ENCODE peak calls at places on chromosomes 7 and 10, in five cellular contexts. G, J, F, K and Z are unnamed samples.

GRCh38 chr7:2172311-2173183 is 60.2 kb downstream of the MAD1L1 start:
- DNase-seq in G (peak), J (no peak), F (peak), K (no peak), Z (peak)

GRCh38 chr7:29564455-29565185 is 985 bp downstream of the PRR15 start:
- DNase-seq in G (peak), J (no peak), F (peak), K (no peak), Z (peak)

GRCh38 chr10:11387044-11387443 is 224.4 kb downstream of the USP6NL start:
- DNase-seq in G (no peak), J (no peak), F (no peak), K (no peak), Z (no peak)

GRCh38 chr10:28991738-28992270 is 297.1 kb upstream of the LYZL1 start:
- DNase-seq in G (peak), J (no peak), F (peak), K (peak), Z (peak)

GRCh38 chr10:78896169-78896931 is 172.4 kb upstream of the ZMIZ1 start:
- DNase-seq in G (no peak), J (no peak), F (no peak), K (no peak), Z (no peak)

GRCh38 chr10:19816420-19817250 is at the start of gene PLXDC2:
- DNase-seq in G (peak), J (no peak), F (no peak), K (no peak), Z (peak)

GRCh38 chr7:149859881-149860280 is 13.9 kb upstream of the ATP6V0E2 start:
- DNase-seq in G (no peak), J (no peak), F (no peak), K (no peak), Z (no peak)

GRCh38 chr10:116104210-116104932 is 168.6 kb downstream of the GFRA1 start:
- DNase-seq in G (no peak), J (no peak), F (no peak), K (no peak), Z (no peak)

GRCh38 chr10:93947055-93947454 is 46.7 kb upstream of the PLCE1 start:
- DNase-seq in G (peak), J (no peak), F (peak), K (no peak), Z (no peak)

GRCh38 chr7:133298080-133298479 is 45.2 kb downstream of the EXOC4 start:
- DNase-seq in G (no peak), J (no peak), F (no peak), K (no peak), Z (no peak)

GRCh38 chr7:8490391-8490790 is 57.0 kb downstream of the NXPH1 start:
- DNase-seq in G (no peak), J (no peak), F (no peak), K (no peak), Z (no peak)

GRCh38 chr7:142894112-142894835 is 8.7 kb upstream of the TRPV6 start:
- DNase-seq in G (no peak), J (no peak), F (no peak), K (no peak), Z (no peak)

GRCh38 chr10:132167976-132168375 is 18.8 kb upstream of the DPYSL4 start:
- DNase-seq in G (no peak), J (no peak), F (no peak), K (no peak), Z (no peak)

GRCh38 chr10:29535012-29535777 is 99.6 kb downstream of the SVIL start:
- DNase-seq in G (peak), J (no peak), F (peak), K (peak), Z (peak)

GRCh38 chr7:116197355-116197754 is 13.0 kb upstream of the TES start:
- DNase-seq in G (no peak), J (no peak), F (no peak), K (no peak), Z (no peak)

GRCh38 chr7:80232969-80233724 is 98.5 kb downstream of the GNAI1 start:
- DNase-seq in G (no peak), J (no peak), F (peak), K (no peak), Z (no peak)

GRCh38 chr7:16918288-16918895 is 36.6 kb upstream of the AGR3 start:
- DNase-seq in G (peak), J (no peak), F (peak), K (peak), Z (peak)

GRCh38 chr10:113301342-113301984 is 251.4 kb upstream of the HABP2 start:
- DNase-seq in G (no peak), J (no peak), F (peak), K (no peak), Z (no peak)

GRCh38 chr10:114520453-114520852 is 116.2 kb upstream of the AFAP1L2 start:
- DNase-seq in G (peak), J (no peak), F (peak), K (no peak), Z (no peak)

GRCh38 chr10:5514226-5514881 is 10.4 kb upstream of the CALML3 start:
- DNase-seq in G (no peak), J (no peak), F (no peak), K (no peak), Z (no peak)

GRCh38 chr10:117686606-117687005 is 144.1 kb downstream of the EMX2 start:
- DNase-seq in G (no peak), J (no peak), F (no peak), K (peak), Z (no peak)

GRCh38 chr7:2116903-2117680 is 115.7 kb downstream of the MAD1L1 start:
- DNase-seq in G (peak), J (no peak), F (no peak), K (no peak), Z (peak)

GRCh38 chr10:12181065-12181775 is 14.5 kb downstream of the NUDT5 start:
- DNase-seq in G (no peak), J (peak), F (no peak), K (no peak), Z (no peak)

GRCh38 chr10:21164687-21165086 is 267.6 kb upstream of the NEBL start:
- DNase-seq in G (no peak), J (no peak), F (no peak), K (no peak), Z (no peak)

GRCh38 chr10:86401588-86402282 is 35.1 kb upstream of the GRID1 start:
- DNase-seq in G (no peak), J (no peak), F (no peak), K (no peak), Z (peak)

GRCh38 chr10:61136151-61136550 is 192.2 kb upstream of the RHOBTB1 start:
- DNase-seq in G (peak), J (no peak), F (peak), K (no peak), Z (no peak)

GRCh38 chr7:46871516-46871915 is 710.4 kb downstream of the TNS3 start:
- DNase-seq in G (no peak), J (no peak), F (no peak), K (no peak), Z (no peak)

GRCh38 chr10:46541017-46541661 is 15.3 kb downstream of the GPRIN2 start:
- DNase-seq in G (no peak), J (no peak), F (no peak), K (peak), Z (peak)

GRCh38 chr10:75632750-75633462 is 201.5 kb downstream of the LRMDA start:
- DNase-seq in G (no peak), J (no peak), F (no peak), K (no peak), Z (no peak)

GRCh38 chr10:21427804-21428481 is 97.5 kb downstream of the SKIDA1 start:
- DNase-seq in G (peak), J (no peak), F (peak), K (no peak), Z (no peak)

GRCh38 chr10:60662917-60663614 is 115.2 kb upstream of the CDK1 start:
- DNase-seq in G (peak), J (no peak), F (no peak), K (peak), Z (no peak)

GRCh38 chr10:109327266-109327665 is 596.0 kb downstream of the XPNPEP1 start:
- DNase-seq in G (no peak), J (no peak), F (no peak), K (no peak), Z (no peak)

GRCh38 chr7:144019457-144019856 is 19.3 kb downstream of the OR6B1 start:
- DNase-seq in G (peak), J (no peak), F (peak), K (no peak), Z (no peak)

GRCh38 chr10:74008212-74008731 is 10.4 kb downstream of the VCL start:
- DNase-seq in G (peak), J (no peak), F (no peak), K (no peak), Z (peak)

GRCh38 chr10:88990528-88991160 is at the start of gene FAS:
- DNase-seq in G (peak), J (peak), F (peak), K (no peak), Z (peak)

GRCh38 chr7:27346531-27347260 is 104.1 kb downstream of the EVX1 start:
- DNase-seq in G (peak), J (no peak), F (peak), K (no peak), Z (peak)

GRCh38 chr7:70837589-70837988 is 294.4 kb upstream of the GALNT17 start:
- DNase-seq in G (no peak), J (no peak), F (no peak), K (no peak), Z (no peak)

GRCh38 chr10:129839285-129840195 is 124.5 kb downstream of the EBF3 start:
- DNase-seq in G (no peak), J (no peak), F (no peak), K (no peak), Z (no peak)

GRCh38 chr10:77249901-77250459 is 387.6 kb downstream of the KCNMA1 start:
- DNase-seq in G (no peak), J (no peak), F (no peak), K (no peak), Z (no peak)

GRCh38 chr7:39908973-39909372 is 41.1 kb upstream of the CDK13 start:
- DNase-seq in G (no peak), J (no peak), F (no peak), K (no peak), Z (no peak)

GRCh38 chr7:39908141-39908540 is 41.9 kb upstream of the CDK13 start:
- DNase-seq in G (no peak), J (no peak), F (no peak), K (no peak), Z (no peak)

GRCh38 chr7:39910108-39910869 is 39.8 kb upstream of the CDK13 start:
- DNase-seq in G (peak), J (no peak), F (peak), K (no peak), Z (no peak)

GRCh38 chr7:39911167-39911566 is 38.9 kb upstream of the CDK13 start:
- DNase-seq in G (peak), J (no peak), F (no peak), K (no peak), Z (no peak)

DNA sequence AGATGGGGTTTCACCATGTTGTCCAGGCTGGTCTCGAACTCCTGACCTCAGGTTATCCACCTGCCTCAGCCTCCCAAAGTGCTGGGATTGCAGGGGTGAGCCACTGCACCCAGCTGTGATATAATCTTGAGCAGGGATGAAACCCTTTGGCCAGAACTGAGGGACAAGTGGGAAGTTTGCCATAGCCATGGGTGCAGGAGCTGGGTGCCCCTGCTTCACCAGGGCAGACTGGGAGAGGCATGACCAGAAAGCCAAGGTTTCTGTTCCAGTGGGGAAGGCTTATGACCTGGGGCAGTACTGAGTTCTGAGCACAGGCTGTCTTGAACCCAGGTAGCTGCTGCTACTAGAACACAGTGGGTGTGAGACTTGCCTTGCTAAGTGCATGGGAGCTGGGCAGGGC is 40.5 kb upstream of the CDK13 start:
- DNase-seq in G (no peak), J (no peak), F (no peak), K (no peak), Z (no peak)
- H2AFZ ChIP-seq in G (no peak), J (no peak), F (peak), K (no peak), Z (no peak)

DNA sequence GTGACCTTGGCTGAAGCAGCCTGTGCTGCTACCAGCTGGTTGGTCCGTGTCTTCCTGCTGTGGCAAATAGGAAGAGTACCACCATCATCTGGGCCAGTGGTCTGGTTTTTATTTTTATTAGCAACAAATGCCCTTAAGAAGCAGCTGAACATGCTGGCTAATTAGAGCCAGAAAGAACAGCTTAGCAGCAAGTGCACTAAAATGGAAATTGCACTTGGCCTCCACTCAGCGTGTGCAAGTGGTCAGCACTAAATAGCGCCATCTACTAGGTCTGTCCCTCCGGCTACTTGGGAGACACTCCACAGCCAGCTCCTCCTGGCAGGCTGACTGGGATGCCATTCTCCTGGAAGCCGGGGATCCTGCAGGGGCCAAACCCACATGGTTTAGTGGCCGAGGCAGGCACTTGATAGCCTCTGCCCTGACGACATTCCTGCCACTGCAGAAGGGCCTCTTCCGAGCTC is 690.3 kb upstream of the FOXK1 start:
- DNase-seq in G (no peak), J (no peak), F (no peak), K (no peak), Z (peak)
- TF ChIP-seq MXI1 in G (no peak), J (no peak), F (no peak), K (no peak), Z (no peak)

GRCh38 chr7:128804472-128804871 is 12.7 kb downstream of the CCDC136 start:
- DNase-seq in G (no peak), J (no peak), F (no peak), K (no peak), Z (no peak)

GRCh38 chr7:128799451-128799850 is 7.7 kb downstream of the CCDC136 start:
- DNase-seq in G (no peak), J (no peak), F (no peak), K (no peak), Z (no peak)

GRCh38 chr7:128800567-128800966 is 8.8 kb downstream of the CCDC136 start:
- DNase-seq in G (no peak), J (no peak), F (no peak), K (no peak), Z (no peak)

GRCh38 chr7:128801008-128801407 is 9.2 kb downstream of the CCDC136 start:
- DNase-seq in G (no peak), J (no peak), F (no peak), K (no peak), Z (no peak)

DNA sequence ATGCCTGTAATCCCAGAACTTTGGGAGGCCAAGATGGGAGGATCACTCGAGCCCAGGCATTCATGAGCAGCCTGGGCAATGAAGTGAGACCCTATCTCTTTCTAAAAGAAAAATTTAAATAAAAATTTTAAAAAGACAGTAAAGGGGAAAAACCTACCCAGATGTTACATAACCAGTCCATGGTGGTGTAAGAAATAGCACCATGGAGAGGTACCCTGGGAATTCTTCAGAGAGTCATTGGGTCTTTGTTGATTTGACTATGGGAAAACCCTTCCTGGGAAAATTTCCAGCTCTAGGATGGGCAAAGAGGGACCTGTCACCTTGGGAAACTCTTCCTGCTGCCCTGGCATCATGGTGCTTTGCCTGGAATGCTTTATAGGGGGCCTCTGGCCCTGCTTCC is 9.9 kb downstream of the CCDC136 start:
- DNase-seq in G (no peak), J (no peak), F (no peak), K (no peak), Z (no peak)
- H2AFZ ChIP-seq in G (no peak), J (no peak), F (no peak), K (no peak), Z (no peak)

GRCh38 chr10:69710008-69710905 is 80.2 kb downstream of the FAM241B start:
- DNase-seq in G (no peak), J (no peak), F (no peak), K (no peak), Z (peak)
- TF ChIP-seq MXI1 in G (no peak), J (no peak), F (no peak), K (no peak), Z (no peak)

DNA sequence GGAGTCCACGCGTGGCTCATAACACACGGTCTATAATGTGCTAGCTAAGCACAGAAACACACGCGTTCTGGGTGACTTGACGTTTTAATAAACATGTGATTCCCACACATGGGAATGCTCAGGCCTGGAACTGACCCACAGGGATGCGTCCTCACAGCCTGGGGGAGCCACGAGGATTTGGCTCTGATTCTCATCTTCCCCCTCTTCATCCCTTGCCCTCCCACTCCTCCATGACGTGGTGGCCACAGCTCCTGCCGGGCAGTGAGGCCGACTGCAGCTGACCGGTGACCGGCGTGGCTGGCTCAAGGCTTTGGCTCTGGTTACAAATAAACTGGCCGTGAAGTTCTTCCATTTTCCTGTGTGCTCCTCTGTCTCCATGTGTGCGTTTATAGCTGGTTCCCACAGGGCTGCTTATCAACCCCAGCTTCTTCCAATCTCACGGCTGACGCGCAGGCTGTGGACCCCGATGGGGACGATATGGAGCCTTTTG is 40.9 kb upstream of the KLF6 start:
- DNase-seq in G (no peak), J (no peak), F (no peak), K (no peak), Z (no peak)
- H2AFZ ChIP-seq in G (peak), J (no peak), F (no peak), K (peak), Z (no peak)

GRCh38 chr10:1360581-1361164 is 304.5 kb downstream of the WDR37 start:
- DNase-seq in G (no peak), J (no peak), F (no peak), K (no peak), Z (no peak)
- TF ChIP-seq MXI1 in G (no peak), J (no peak), F (no peak), K (no peak), Z (no peak)

GRCh38 chr7:127588019-127588696 is at the start of gene ARF5:
- DNase-seq in G (peak), J (no peak), F (peak), K (peak), Z (peak)

GRCh38 chr7:127591189-127591588 is 2.3 kb upstream of the FSCN3 start:
- DNase-seq in G (no peak), J (no peak), F (no peak), K (no peak), Z (no peak)

GRCh38 chr7:127587663-127588018 is 570 bp upstream of the ARF5 start:
- DNase-seq in G (no peak), J (no peak), F (no peak), K (no peak), Z (no peak)

GRCh38 chr7:127589901-127590300 is 1.7 kb downstream of the ARF5 start:
- DNase-seq in G (no peak), J (no peak), F (no peak), K (no peak), Z (no peak)

DNA sequence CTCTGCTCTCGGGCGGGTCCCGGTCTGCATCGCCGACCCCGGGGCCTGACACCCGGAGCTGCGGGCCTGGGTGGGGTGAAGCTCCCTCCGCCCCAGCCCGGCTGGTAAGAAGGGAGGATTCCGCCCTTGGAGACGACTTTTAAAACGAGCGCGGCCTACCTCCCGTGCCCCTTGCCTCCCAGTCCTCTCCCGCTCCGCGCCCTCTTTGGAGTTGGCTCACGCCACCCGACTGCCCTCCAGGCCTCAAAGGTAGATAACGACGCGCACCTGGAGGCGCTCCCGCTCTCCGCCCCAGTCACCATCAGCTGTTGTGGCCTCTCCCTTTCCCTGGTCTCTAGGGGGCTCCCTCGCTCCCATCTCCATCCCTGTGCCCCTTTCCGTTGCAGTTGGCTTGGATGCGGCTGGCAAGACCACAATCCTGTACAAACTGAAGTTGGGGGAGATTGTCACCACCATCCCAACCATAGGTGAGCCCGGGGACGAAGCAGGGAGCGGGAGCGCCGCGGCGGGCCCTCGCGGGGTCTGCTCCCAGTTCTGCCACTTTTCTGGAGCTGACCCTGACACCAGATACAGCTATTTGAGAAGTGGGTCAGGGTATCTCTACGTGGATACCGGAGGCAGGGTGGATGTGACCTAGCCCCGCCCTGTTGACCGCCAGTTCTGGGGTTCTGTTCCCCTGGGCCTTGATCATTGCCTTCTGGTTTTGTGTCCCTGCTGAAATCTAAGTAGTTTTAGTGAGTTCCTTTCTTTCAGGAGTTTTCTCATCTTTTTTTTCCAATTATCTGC is 679 bp downstream of the ARF5 start:
- DNase-seq in G (peak), J (no peak), F (peak), K (peak), Z (peak)
- H2AFZ ChIP-seq in G (peak), J (peak), F (no peak), K (peak), Z (peak)